ENCODE peak calls at places on chromosomes 1 and 21, in seven cellular contexts. B, U, A, J, G, X and H are unnamed samples.

GRCh38 chr1:236066828-236067386 is 2.0 kb upstream of the NID1 start:
- DNase-seq in B (peak), U (peak), A (peak), J (peak), G (peak), X (no peak), H (peak)

GRCh38 chr21:42624936-42625335 is 28.5 kb upstream of the PDE9A start:
- DNase-seq in B (no peak), U (peak), A (no peak), J (no peak), G (no peak), X (no peak), H (no peak)

GRCh38 chr21:34640858-34641257 is 25.9 kb upstream of the RCAN1 start:
- DNase-seq in B (no peak), U (no peak), A (no peak), J (no peak), G (no peak), X (no peak), H (no peak)

GRCh38 chr1:1562556-1563195 is 12.0 kb downstream of the SSU72 start:
- DNase-seq in B (no peak), U (no peak), A (no peak), J (no peak), G (no peak), X (no peak), H (no peak)

GRCh38 chr21:27719226-27719625 is 752.3 kb upstream of the ADAMTS5 start:
- DNase-seq in B (no peak), U (no peak), A (no peak), J (no peak), G (no peak), X (no peak), H (no peak)

GRCh38 chr1:108154323-108154722 is 45.8 kb downstream of the SLC25A24 start:
- DNase-seq in B (no peak), U (no peak), A (no peak), J (no peak), G (no peak), X (no peak), H (no peak)

GRCh38 chr1:9631613-9632012 is 19.9 kb upstream of the PIK3CD start:
- DNase-seq in B (no peak), U (no peak), A (no peak), J (no peak), G (no peak), X (no peak), H (no peak)

GRCh38 chr1:239125027-239125426 is 261.3 kb upstream of the CHRM3 start:
- DNase-seq in B (no peak), U (no peak), A (no peak), J (no peak), G (no peak), X (no peak), H (no peak)

GRCh38 chr1:234320069-234320468 is 53.2 kb upstream of the COA6 start:
- DNase-seq in B (no peak), U (no peak), A (no peak), J (no peak), G (no peak), X (no peak), H (no peak)

GRCh38 chr21:26572668-26573381 is at the start of gene CYYR1:
- DNase-seq in B (peak), U (peak), A (no peak), J (peak), G (no peak), X (no peak), H (no peak)

GRCh38 chr1:1328254-1328653 is 2.8 kb upstream of the TAS1R3 start:
- DNase-seq in B (no peak), U (no peak), A (no peak), J (no peak), G (no peak), X (no peak), H (no peak)

GRCh38 chr1:224737353-224737727 is 121.2 kb downstream of the CNIH3 start:
- DNase-seq in B (no peak), U (no peak), A (no peak), J (no peak), G (no peak), X (no peak), H (no peak)

GRCh38 chr1:210920258-210920657 is 213.7 kb downstream of the KCNH1 start:
- DNase-seq in B (no peak), U (no peak), A (no peak), J (no peak), G (no peak), X (no peak), H (no peak)

GRCh38 chr1:183889095-183889494 is 84.2 kb downstream of the RGL1 start:
- DNase-seq in B (no peak), U (no peak), A (no peak), J (no peak), G (peak), X (no peak), H (no peak)

GRCh38 chr1:67463298-67463960 is 33.2 kb upstream of the SERBP1 start:
- DNase-seq in B (no peak), U (no peak), A (no peak), J (no peak), G (no peak), X (no peak), H (no peak)

GRCh38 chr21:40736145-40736544 is 110.8 kb downstream of the DSCAM start:
- DNase-seq in B (no peak), U (no peak), A (no peak), J (no peak), G (peak), X (no peak), H (no peak)

GRCh38 chr1:32047701-32048100 is 25.0 kb upstream of the TMEM39B start:
- DNase-seq in B (no peak), U (no peak), A (no peak), J (no peak), G (no peak), X (no peak), H (no peak)

GRCh38 chr1:184051138-184051484 is 419 bp upstream of the TSEN15 start:
- DNase-seq in B (no peak), U (no peak), A (no peak), J (no peak), G (no peak), X (no peak), H (no peak)

GRCh38 chr1:229238674-229239415 is 32.1 kb upstream of the RAB4A start:
- DNase-seq in B (no peak), U (no peak), A (no peak), J (peak), G (no peak), X (no peak), H (no peak)

GRCh38 chr1:202805886-202806511 is 2.2 kb downstream of the KDM5B start:
- DNase-seq in B (no peak), U (no peak), A (no peak), J (no peak), G (no peak), X (no peak), H (no peak)

GRCh38 chr1:101309334-101310221 is 72.8 kb downstream of the S1PR1 start:
- DNase-seq in B (peak), U (peak), A (peak), J (peak), G (no peak), X (no peak), H (peak)

GRCh38 chr1:163066686-163067085 is 2.5 kb upstream of the RGS4 start:
- DNase-seq in B (no peak), U (no peak), A (no peak), J (no peak), G (no peak), X (no peak), H (no peak)

GRCh38 chr1:163068716-163069115 is 445 bp upstream of the RGS4 start:
- DNase-seq in B (no peak), U (no peak), A (no peak), J (no peak), G (no peak), X (no peak), H (no peak)

GRCh38 chr1:163069655-163070277 is 605 bp downstream of the RGS4 start:
- DNase-seq in B (no peak), U (no peak), A (no peak), J (no peak), G (no peak), X (no peak), H (no peak)

GRCh38 chr1:163071381-163072255 is 2.5 kb downstream of the RGS4 start:
- DNase-seq in B (peak), U (peak), A (no peak), J (peak), G (no peak), X (no peak), H (peak)

DNA sequence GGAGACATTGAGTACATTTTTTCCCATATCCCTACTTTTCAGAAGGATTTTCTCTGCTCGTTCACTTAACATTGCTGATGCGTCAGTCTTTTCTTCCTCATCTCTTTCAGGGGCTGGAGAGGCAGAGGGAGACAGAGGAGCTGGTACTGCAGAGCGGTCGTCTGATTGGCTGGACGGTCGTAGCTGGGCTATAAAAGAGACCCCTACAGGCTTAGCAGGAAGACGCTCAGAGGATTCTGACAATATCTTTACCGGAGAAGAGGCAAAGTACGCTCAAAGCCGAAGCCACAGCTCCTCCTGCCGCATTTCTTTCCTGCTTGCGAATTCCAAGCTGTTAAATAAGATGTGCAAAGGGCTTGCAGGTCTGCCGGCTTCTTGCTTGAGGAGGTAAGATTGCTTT is at the start of gene RGS4:
- DNase-seq in B (peak), U (no peak), A (no peak), J (peak), G (no peak), X (no peak), H (peak)
- H3K4me3 ChIP-seq in B (peak), U (peak), A (no peak), J (peak), G (peak), X (peak), H (peak)

GRCh38 chr1:54218883-54219687 is 19.1 kb downstream of the MRPL37 start:
- DNase-seq in B (no peak), U (no peak), A (no peak), J (no peak), G (no peak), X (no peak), H (no peak)
- H3K27ac ChIP-seq in B (peak), U (peak), A (no peak), J (peak), G (peak), X (peak), H (peak)

GRCh38 chr1:160741597-160742348 is 2.7 kb downstream of the SLAMF7 start:
- DNase-seq in B (no peak), U (no peak), A (no peak), J (no peak), G (no peak), X (no peak), H (no peak)
- H3K4me3 ChIP-seq in B (no peak), U (no peak), A (no peak), J (no peak), G (no peak), X (no peak), H (no peak)

GRCh38 chr21:15289896-15290841 is 225.4 kb upstream of the NRIP1 start:
- DNase-seq in B (no peak), U (peak), A (no peak), J (peak), G (no peak), X (no peak), H (no peak)
- H3K27ac ChIP-seq in B (no peak), U (no peak), A (no peak), J (no peak), G (no peak), X (no peak), H (no peak)

GRCh38 chr1:20150326-20150705 is 11.2 kb downstream of the PLA2G2F start:
- DNase-seq in B (no peak), U (peak), A (no peak), J (no peak), G (no peak), X (no peak), H (no peak)

GRCh38 chr1:20152599-20152930 is 13.4 kb downstream of the PLA2G2F start:
- DNase-seq in B (no peak), U (no peak), A (no peak), J (no peak), G (no peak), X (no peak), H (no peak)

GRCh38 chr1:20153000-20153418 is 13.9 kb downstream of the PLA2G2F start:
- DNase-seq in B (no peak), U (peak), A (no peak), J (peak), G (no peak), X (no peak), H (no peak)

GRCh38 chr1:20150969-20151368 is 11.8 kb downstream of the PLA2G2F start:
- DNase-seq in B (no peak), U (no peak), A (no peak), J (no peak), G (no peak), X (no peak), H (no peak)

DNA sequence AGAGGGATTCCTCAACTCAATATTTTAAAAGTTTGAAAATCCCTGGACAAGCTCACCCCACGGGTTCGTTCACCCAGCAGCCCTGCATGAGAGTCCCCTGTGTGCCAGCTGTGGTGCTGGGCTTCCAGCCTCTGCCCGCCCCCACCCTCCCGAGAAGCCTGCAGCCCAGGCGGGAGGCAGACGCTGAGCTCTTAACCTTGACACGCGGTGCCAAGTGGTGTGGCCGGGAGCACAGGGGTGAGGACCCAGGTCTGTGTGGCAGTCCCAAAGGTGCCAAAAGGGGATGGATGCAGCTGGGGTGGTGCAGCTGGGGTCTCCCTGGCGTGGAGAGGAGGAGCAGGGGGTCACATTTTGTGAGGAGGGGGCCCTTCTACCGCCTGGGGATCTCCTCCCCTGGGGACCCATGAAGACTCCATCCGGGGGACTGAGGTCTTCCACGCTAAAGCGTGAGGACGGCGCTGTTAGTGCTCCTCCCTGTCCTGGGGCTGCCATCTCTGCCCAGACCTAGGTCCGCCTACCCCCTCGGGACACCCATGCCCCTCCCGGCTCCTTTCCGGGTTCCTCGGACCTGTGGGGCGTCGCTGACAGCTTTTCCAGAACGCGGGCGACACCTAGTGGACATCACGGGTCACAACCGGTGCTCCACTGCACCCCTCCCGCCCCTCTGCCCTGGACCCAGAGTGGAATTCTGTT is 12.9 kb downstream of the PLA2G2F start:
- DNase-seq in B (peak), U (peak), A (peak), J (peak), G (peak), X (no peak), H (peak)
- H3K4me3 ChIP-seq in B (peak), U (peak), A (peak), J (peak), G (peak), X (peak), H (peak)

GRCh38 chr1:204894606-204895005 is 23.9 kb downstream of the NFASC start:
- DNase-seq in B (no peak), U (no peak), A (no peak), J (no peak), G (no peak), X (no peak), H (no peak)
- H3K27ac ChIP-seq in B (no peak), U (no peak), A (no peak), J (no peak), G (no peak), X (no peak), H (no peak)

GRCh38 chr1:59151860-59152259 is 145.0 kb upstream of the FGGY start:
- DNase-seq in B (no peak), U (no peak), A (no peak), J (no peak), G (peak), X (no peak), H (no peak)

GRCh38 chr1:59149435-59149834 is 147.5 kb upstream of the FGGY start:
- DNase-seq in B (no peak), U (no peak), A (no peak), J (no peak), G (no peak), X (no peak), H (no peak)

GRCh38 chr1:59154406-59154805 is 142.5 kb upstream of the FGGY start:
- DNase-seq in B (no peak), U (no peak), A (no peak), J (no peak), G (no peak), X (no peak), H (no peak)

GRCh38 chr1:59151387-59151761 is 145.5 kb upstream of the FGGY start:
- DNase-seq in B (no peak), U (no peak), A (no peak), J (no peak), G (no peak), X (no peak), H (no peak)

DNA sequence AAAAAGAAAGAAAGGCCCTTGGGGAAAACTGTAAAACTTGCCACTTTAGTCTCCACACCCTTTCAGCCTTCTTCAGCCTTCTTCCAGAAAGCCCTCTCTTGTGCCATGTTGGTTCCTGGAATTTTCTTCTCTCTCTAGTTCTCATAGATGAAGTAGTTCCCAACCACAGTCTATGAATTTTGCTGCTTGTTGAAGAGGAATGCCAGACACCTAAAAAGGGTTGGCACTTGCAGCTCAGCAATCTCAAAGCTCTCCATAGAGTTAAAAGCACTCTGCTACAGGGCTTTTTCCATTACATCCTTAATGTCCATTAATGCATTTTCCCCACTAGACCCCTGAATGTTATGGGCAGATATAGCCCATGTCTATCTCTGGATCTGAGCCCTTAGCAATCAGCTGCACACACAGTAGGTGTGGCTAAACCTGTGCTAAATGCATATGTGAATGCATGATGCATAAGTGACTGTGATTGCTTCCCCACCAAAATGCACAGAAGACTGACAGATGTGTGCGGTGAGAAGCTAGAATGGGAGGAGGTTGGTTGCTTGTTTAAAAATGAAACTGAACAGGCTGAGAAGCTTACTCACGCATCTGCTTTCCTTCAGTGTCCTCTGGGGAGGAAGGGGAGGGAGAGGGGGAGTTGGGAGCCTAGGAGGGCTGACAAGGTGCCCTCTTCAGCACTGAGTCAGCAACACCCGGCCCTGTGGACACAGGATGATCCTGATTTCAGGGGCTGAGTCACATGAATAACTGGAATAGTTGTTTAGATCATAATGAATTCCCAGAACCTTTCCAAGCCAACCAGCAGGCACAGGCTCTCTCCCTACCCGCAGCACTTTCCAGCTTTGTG is 146.1 kb upstream of the FGGY start:
- DNase-seq in B (peak), U (no peak), A (no peak), J (peak), G (peak), X (no peak), H (peak)
- H3K4me3 ChIP-seq in B (peak), U (no peak), A (no peak), J (peak), G (peak), X (no peak), H (peak)

GRCh38 chr1:103307751-103308150 is 199.4 kb upstream of the COL11A1 start:
- DNase-seq in B (no peak), U (no peak), A (no peak), J (no peak), G (no peak), X (no peak), H (no peak)

DNA sequence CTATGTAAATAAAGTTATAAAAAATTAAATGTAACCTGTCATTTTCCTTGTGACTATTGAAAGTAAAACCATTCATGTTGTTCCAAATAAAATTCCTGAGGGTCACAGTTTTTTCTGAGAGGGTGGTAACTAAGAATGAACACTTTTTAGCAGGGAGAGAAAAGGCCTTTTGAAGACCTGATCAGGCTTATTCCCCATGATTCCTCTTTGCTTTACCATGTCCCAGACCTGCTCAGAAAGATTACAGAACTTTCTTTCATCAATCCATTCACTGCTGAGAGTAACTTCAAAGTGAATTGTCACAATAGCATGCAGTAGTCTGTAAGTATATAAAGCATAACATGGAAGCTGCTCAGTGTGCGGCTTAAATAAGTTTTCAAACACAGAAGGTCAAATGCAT is 201.4 kb upstream of the COL11A1 start:
- DNase-seq in B (no peak), U (no peak), A (no peak), J (no peak), G (no peak), X (no peak), H (no peak)
- H3K27ac ChIP-seq in B (no peak), U (no peak), A (no peak), J (no peak), G (no peak), X (no peak), H (no peak)

GRCh38 chr1:227298532-227299174 is 19.6 kb downstream of the CDC42BPA start:
- DNase-seq in B (no peak), U (no peak), A (no peak), J (no peak), G (no peak), X (no peak), H (no peak)
- H3K4me3 ChIP-seq in B (no peak), U (no peak), A (no peak), J (peak), G (peak), X (no peak), H (no peak)

GRCh38 chr1:244963231-244963826 is 99.0 kb upstream of the HNRNPU start:
- DNase-seq in B (no peak), U (no peak), A (no peak), J (no peak), G (no peak), X (no peak), H (no peak)
- H3K27ac ChIP-seq in B (no peak), U (peak), A (no peak), J (peak), G (peak), X (no peak), H (peak)